ENCODE peak calls at places on chromosome 7, in four cellular contexts. O, Y, I and P are unnamed samples.

GRCh38 chr7:107744345-107744750 is 406 bp downstream of the CBLL1 start:
- DNase-seq in I (no peak), O (no peak), Y (no peak), P (no peak)

GRCh38 chr7:98870071-98870651 is 347 bp upstream of the TMEM130 start:
- DNase-seq in I (peak; percentile 72), O (peak; percentile 28), Y (peak; percentile 43), P (no peak)

GRCh38 chr7:44196450-44196872 is 4.3 kb upstream of the YKT6 start:
- DNase-seq in O (peak; percentile 52), I (peak; percentile 59), Y (no peak), P (no peak)

GRCh38 chr7:582931-583330 is 63.3 kb upstream of the PDGFA start:
- DNase-seq in O (no peak), Y (no peak), I (no peak), P (no peak)

GRCh38 chr7:127588697-127589482 is 679 bp downstream of the ARF5 start:
- DNase-seq in O (peak; percentile 87), Y (peak; percentile 11), I (peak; percentile 66), P (no peak)

GRCh38 chr7:13028036-13028730 is 340.8 kb downstream of the ARL4A start:
- DNase-seq in O (no peak), I (no peak), Y (no peak), P (no peak)

GRCh38 chr7:75762350-75762917 is 9.6 kb downstream of the CCL26 start:
- DNase-seq in O (no peak), I (no peak), Y (no peak), P (no peak)

GRCh38 chr7:87146740-87147386 is 5.4 kb upstream of the DMTF1 start:
- DNase-seq in O (no peak), I (no peak), Y (no peak), P (no peak)

GRCh38 chr7:137682596-137682995 is 164.2 kb downstream of the DGKI start:
- DNase-seq in I (no peak), O (no peak), Y (no peak), P (no peak)

GRCh38 chr7:70068531-70068930 is 470.3 kb downstream of the AUTS2 start:
- DNase-seq in O (no peak), Y (no peak), I (no peak), P (no peak)

GRCh38 chr7:102273749-102274712 is 12.6 kb upstream of the SH2B2 start:
- DNase-seq in I (no peak), Y (no peak), O (no peak), P (no peak)

GRCh38 chr7:136654406-136654805 is 214.0 kb upstream of the CHRM2 start:
- DNase-seq in I (no peak), Y (no peak), O (no peak), P (no peak)

GRCh38 chr7:47370461-47371042 is 211.4 kb downstream of the TNS3 start:
- DNase-seq in I (no peak), O (peak; percentile 24), Y (no peak), P (no peak)

GRCh38 chr7:85014936-85015335 is 171.9 kb downstream of the SEMA3D start:
- DNase-seq in O (no peak), Y (no peak), I (no peak), P (no peak)

GRCh38 chr7:98638853-98639252 is 21.8 kb downstream of the NPTX2 start:
- DNase-seq in Y (no peak), O (no peak), I (no peak), P (no peak)

GRCh38 chr7:127650842-127651555 is 995 bp upstream of the SND1 start:
- DNase-seq in O (no peak), I (no peak), Y (no peak), P (no peak)

GRCh38 chr7:139782932-139783331 is 5.1 kb upstream of the HIPK2 start:
- DNase-seq in I (no peak), Y (no peak), O (no peak), P (no peak)

GRCh38 chr7:42035205-42035604 is 201.8 kb downstream of the GLI3 start:
- DNase-seq in O (no peak), Y (no peak), I (no peak), P (no peak)

GRCh38 chr7:111873963-111874693 is 311.8 kb upstream of the IMMP2L start:
- DNase-seq in Y (no peak), O (no peak), I (no peak), P (no peak)

GRCh38 chr7:37212526-37212925 is 236.1 kb downstream of the ELMO1 start:
- DNase-seq in O (no peak), Y (no peak), I (no peak), P (no peak)

GRCh38 chr7:82053453-82054032 is 283.7 kb upstream of the HGF start:
- DNase-seq in O (no peak), Y (no peak), I (no peak), P (no peak)

GRCh38 chr7:142523821-142524460 is 225.3 kb upstream of the PRSS1 start:
- DNase-seq in Y (no peak), O (no peak), I (no peak), P (no peak)

GRCh38 chr7:70392282-70392681 is 739.7 kb upstream of the GALNT17 start:
- DNase-seq in Y (no peak), I (no peak), O (no peak), P (no peak)

GRCh38 chr7:13069832-13070231 is 382.4 kb downstream of the ARL4A start:
- DNase-seq in O (no peak), Y (no peak), I (no peak), P (no peak)

GRCh38 chr7:44050121-44050914 is 5.8 kb downstream of the DBNL start:
- DNase-seq in Y (no peak), I (no peak), O (no peak), P (no peak)

GRCh38 chr7:47482013-47482761 is 99.7 kb downstream of the TNS3 start:
- DNase-seq in I (no peak), Y (no peak), O (peak; percentile 80), P (no peak)

GRCh38 chr7:98286093-98286525 is 4.6 kb downstream of the BRI3 start:
- DNase-seq in I (no peak), O (peak; percentile 85), Y (no peak), P (no peak)

GRCh38 chr7:50676754-50677153 is 105.9 kb downstream of the GRB10 start:
- DNase-seq in Y (no peak), I (no peak), O (no peak), P (no peak)

GRCh38 chr7:66169616-66170015 is 35.5 kb upstream of the TPST1 start:
- DNase-seq in I (no peak), Y (no peak), O (no peak), P (no peak)

GRCh38 chr7:141362580-141363435 is 188.4 kb upstream of the AGK start:
- DNase-seq in O (no peak), I (no peak), Y (no peak), P (no peak)

GRCh38 chr7:116380030-116380429 is 119.5 kb upstream of the CAV2 start:
- DNase-seq in O (no peak), Y (no peak), I (no peak), P (no peak)

GRCh38 chr7:67518580-67518979 is 521.9 kb downstream of the TYW1 start:
- DNase-seq in O (no peak), Y (no peak), I (no peak), P (no peak)

GRCh38 chr7:22718200-22718711 is 8.7 kb upstream of the IL6 start:
- DNase-seq in O (no peak), Y (no peak), I (no peak), P (peak; percentile 76)

GRCh38 chr7:51376420-51377092 is 59.9 kb upstream of the COBL start:
- DNase-seq in Y (no peak), O (no peak), I (no peak), P (no peak)

GRCh38 chr7:25858200-25858561 is 293.8 kb upstream of the NFE2L3 start:
- DNase-seq in I (no peak), Y (no peak), O (no peak), P (no peak)